ENCODE peak calls at places on chromosomes 1 and 21, in ten cellular contexts. One of them, this sample, is unnamed.

GRCh38 chr1:2632051-2632430 is 775 bp downstream of the MMEL1 start:
- DNase-seq in heart left ventricle: no peak
- DNase-seq in fibroblast of mammary gland: no peak
- DNase-seq in brain microvascular endothelial cell: no peak
- DNase-seq in HCT116: no peak
- DNase-seq in heart right ventricle: no peak
- DNase-seq in right lobe of liver: peak; percentile 37
- DNase-seq in epithelial cell of esophagus: no peak
- DNase-seq in uterus: no peak
- DNase-seq in fibroblast of lung: no peak
- DNase-seq in this sample: no peak

GRCh38 chr1:71324671-71325297 is 243.9 kb upstream of the ZRANB2 start:
- DNase-seq in heart left ventricle: no peak
- DNase-seq in fibroblast of mammary gland: no peak
- DNase-seq in brain microvascular endothelial cell: no peak
- DNase-seq in HCT116: no peak
- DNase-seq in heart right ventricle: no peak
- DNase-seq in right lobe of liver: no peak
- DNase-seq in epithelial cell of esophagus: no peak
- DNase-seq in uterus: no peak
- DNase-seq in fibroblast of lung: no peak
- DNase-seq in this sample: no peak

GRCh38 chr1:29527314-29528004 is 291.1 kb downstream of the PTPRU start:
- DNase-seq in heart left ventricle: no peak
- DNase-seq in fibroblast of mammary gland: no peak
- DNase-seq in brain microvascular endothelial cell: no peak
- DNase-seq in HCT116: no peak
- DNase-seq in heart right ventricle: no peak
- DNase-seq in right lobe of liver: peak; percentile 12
- DNase-seq in epithelial cell of esophagus: no peak
- DNase-seq in uterus: no peak
- DNase-seq in fibroblast of lung: no peak
- DNase-seq in this sample: peak; percentile 16

GRCh38 chr1:41795205-41795762 is 123.4 kb downstream of the HIVEP3 start:
- DNase-seq in heart left ventricle: no peak
- DNase-seq in fibroblast of mammary gland: peak; percentile 77
- DNase-seq in brain microvascular endothelial cell: peak; percentile 32
- DNase-seq in HCT116: peak; percentile 38
- DNase-seq in heart right ventricle: no peak
- DNase-seq in right lobe of liver: peak; percentile 9
- DNase-seq in epithelial cell of esophagus: peak; percentile 74
- DNase-seq in uterus: no peak
- DNase-seq in fibroblast of lung: peak; percentile 60
- DNase-seq in this sample: no peak

GRCh38 chr1:1000357-1001056 is 610 bp upstream of the HES4 start:
- DNase-seq in heart left ventricle: peak; percentile 84
- DNase-seq in fibroblast of mammary gland: peak; percentile 82
- DNase-seq in brain microvascular endothelial cell: peak; percentile 82
- DNase-seq in HCT116: peak; percentile 87
- DNase-seq in heart right ventricle: peak; percentile 82
- DNase-seq in right lobe of liver: peak; percentile 70
- DNase-seq in epithelial cell of esophagus: peak; percentile 83
- DNase-seq in uterus: peak; percentile 85
- DNase-seq in fibroblast of lung: peak; percentile 77
- DNase-seq in this sample: peak; percentile 59

GRCh38 chr1:201877877-201878339 is 10.8 kb upstream of the SHISA4 start:
- DNase-seq in heart left ventricle: no peak
- DNase-seq in fibroblast of mammary gland: peak; percentile 66
- DNase-seq in brain microvascular endothelial cell: peak; percentile 52
- DNase-seq in HCT116: peak; percentile 46
- DNase-seq in heart right ventricle: no peak
- DNase-seq in right lobe of liver: no peak
- DNase-seq in epithelial cell of esophagus: peak; percentile 63
- DNase-seq in uterus: peak; percentile 40
- DNase-seq in fibroblast of lung: peak; percentile 46
- DNase-seq in this sample: peak; percentile 71

GRCh38 chr1:112971006-112971405 is 15.0 kb upstream of the SLC16A1 start:
- DNase-seq in heart left ventricle: no peak
- DNase-seq in fibroblast of mammary gland: peak; percentile 43
- DNase-seq in brain microvascular endothelial cell: no peak
- DNase-seq in HCT116: no peak
- DNase-seq in heart right ventricle: no peak
- DNase-seq in right lobe of liver: no peak
- DNase-seq in epithelial cell of esophagus: no peak
- DNase-seq in uterus: no peak
- DNase-seq in fibroblast of lung: peak; percentile 76
- DNase-seq in this sample: no peak

GRCh38 chr21:43925096-43925481 is 60.1 kb downstream of the AGPAT3 start:
- DNase-seq in heart left ventricle: no peak
- DNase-seq in fibroblast of mammary gland: no peak
- DNase-seq in brain microvascular endothelial cell: no peak
- DNase-seq in HCT116: no peak
- DNase-seq in heart right ventricle: no peak
- DNase-seq in right lobe of liver: peak; percentile 80
- DNase-seq in epithelial cell of esophagus: no peak
- DNase-seq in uterus: no peak
- DNase-seq in fibroblast of lung: no peak
- DNase-seq in this sample: no peak

GRCh38 chr1:202639500-202639899 is 70.8 kb downstream of the SYT2 start:
- DNase-seq in heart left ventricle: no peak
- DNase-seq in fibroblast of mammary gland: no peak
- DNase-seq in brain microvascular endothelial cell: peak; percentile 71
- DNase-seq in HCT116: no peak
- DNase-seq in heart right ventricle: no peak
- DNase-seq in right lobe of liver: no peak
- DNase-seq in epithelial cell of esophagus: no peak
- DNase-seq in uterus: no peak
- DNase-seq in fibroblast of lung: peak; percentile 69
- DNase-seq in this sample: no peak

GRCh38 chr1:183327429-183328290 is 90.5 kb downstream of the NMNAT2 start:
- DNase-seq in heart left ventricle: peak; percentile 37
- DNase-seq in fibroblast of mammary gland: peak; percentile 20
- DNase-seq in brain microvascular endothelial cell: no peak
- DNase-seq in HCT116: no peak
- DNase-seq in heart right ventricle: peak; percentile 49
- DNase-seq in right lobe of liver: no peak
- DNase-seq in epithelial cell of esophagus: no peak
- DNase-seq in uterus: peak; percentile 45
- DNase-seq in fibroblast of lung: no peak
- DNase-seq in this sample: peak; percentile 76

GRCh38 chr1:24289937-24290595 is 29.1 kb upstream of the GRHL3 start:
- DNase-seq in heart left ventricle: peak; percentile 83
- DNase-seq in fibroblast of mammary gland: peak; percentile 97
- DNase-seq in brain microvascular endothelial cell: peak; percentile 87
- DNase-seq in HCT116: no peak
- DNase-seq in heart right ventricle: peak; percentile 88
- DNase-seq in right lobe of liver: peak; percentile 87
- DNase-seq in epithelial cell of esophagus: peak; percentile 93
- DNase-seq in uterus: peak; percentile 64
- DNase-seq in fibroblast of lung: peak; percentile 93
- DNase-seq in this sample: peak; percentile 87

GRCh38 chr1:93042134-93042821 is 36.8 kb upstream of the MTF2 start:
- DNase-seq in heart left ventricle: no peak
- DNase-seq in fibroblast of mammary gland: no peak
- DNase-seq in brain microvascular endothelial cell: no peak
- DNase-seq in HCT116: no peak
- DNase-seq in heart right ventricle: no peak
- DNase-seq in right lobe of liver: no peak
- DNase-seq in epithelial cell of esophagus: no peak
- DNase-seq in uterus: no peak
- DNase-seq in fibroblast of lung: no peak
- DNase-seq in this sample: no peak

GRCh38 chr1:235898126-235898525 is 31.4 kb upstream of the LYST start:
- DNase-seq in heart left ventricle: no peak
- DNase-seq in fibroblast of mammary gland: peak; percentile 63
- DNase-seq in brain microvascular endothelial cell: no peak
- DNase-seq in HCT116: no peak
- DNase-seq in heart right ventricle: no peak
- DNase-seq in right lobe of liver: no peak
- DNase-seq in epithelial cell of esophagus: no peak
- DNase-seq in uterus: no peak
- DNase-seq in fibroblast of lung: peak; percentile 67
- DNase-seq in this sample: no peak

GRCh38 chr1:201883786-201884185 is 4.9 kb upstream of the SHISA4 start:
- DNase-seq in heart left ventricle: no peak
- DNase-seq in fibroblast of mammary gland: peak; percentile 67
- DNase-seq in brain microvascular endothelial cell: no peak
- DNase-seq in HCT116: peak; percentile 41
- DNase-seq in heart right ventricle: no peak
- DNase-seq in right lobe of liver: no peak
- DNase-seq in epithelial cell of esophagus: peak; percentile 75
- DNase-seq in uterus: no peak
- DNase-seq in fibroblast of lung: peak; percentile 60
- DNase-seq in this sample: peak; percentile 71

GRCh38 chr1:43541721-43542401 is 11.2 kb downstream of the PTPRF start:
- DNase-seq in heart left ventricle: peak; percentile 74
- DNase-seq in fibroblast of mammary gland: peak; percentile 40
- DNase-seq in brain microvascular endothelial cell: no peak
- DNase-seq in HCT116: no peak
- DNase-seq in heart right ventricle: peak; percentile 72
- DNase-seq in right lobe of liver: peak; percentile 95
- DNase-seq in epithelial cell of esophagus: peak; percentile 51
- DNase-seq in uterus: peak; percentile 76
- DNase-seq in fibroblast of lung: no peak
- DNase-seq in this sample: peak; percentile 83

DNA sequence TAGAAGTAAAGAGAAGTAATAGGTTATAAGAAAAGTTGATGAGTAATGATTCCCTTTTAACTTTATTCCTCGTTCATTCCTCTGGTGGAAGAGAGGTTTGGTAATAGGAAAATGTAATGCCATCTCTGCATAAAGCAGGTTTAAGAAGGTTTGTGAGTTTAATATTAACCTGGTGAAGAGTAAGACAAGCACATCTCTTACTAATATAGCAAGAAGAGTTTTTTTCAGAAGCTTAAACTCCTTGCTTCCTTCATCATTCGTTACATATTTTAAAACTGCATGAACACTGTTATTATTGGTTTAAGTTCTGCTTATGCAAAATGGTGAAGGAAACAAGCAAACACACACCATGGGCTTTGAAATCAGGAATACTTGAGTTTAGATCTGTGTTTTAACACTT is 9.2 kb upstream of the PLA2G4A start:
- DNase-seq in heart left ventricle: no peak
- DNase-seq in fibroblast of mammary gland: peak; percentile 13
- DNase-seq in brain microvascular endothelial cell: no peak
- DNase-seq in HCT116: no peak
- DNase-seq in heart right ventricle: no peak
- DNase-seq in right lobe of liver: no peak
- DNase-seq in epithelial cell of esophagus: no peak
- DNase-seq in uterus: no peak
- DNase-seq in fibroblast of lung: peak; percentile 17
- DNase-seq in this sample: no peak
- H3K4me3 ChIP-seq in heart left ventricle: no peak overlapping the region
- H3K4me3 ChIP-seq in fibroblast of mammary gland: no peak overlapping the region
- H3K4me3 ChIP-seq in brain microvascular endothelial cell: no peak overlapping the region
- H3K4me3 ChIP-seq in HCT116: no peak overlapping the region
- H3K4me3 ChIP-seq in heart right ventricle: no peak overlapping the region
- H3K4me3 ChIP-seq in right lobe of liver: no peak overlapping the region
- H3K4me3 ChIP-seq in epithelial cell of esophagus: no peak overlapping the region
- H3K4me3 ChIP-seq in uterus: no peak overlapping the region
- H3K4me3 ChIP-seq in fibroblast of lung: no peak overlapping the region
- H3K4me3 ChIP-seq in this sample: no peak overlapping the region

GRCh38 chr1:166490437-166490784 is 323.6 kb upstream of the FAM78B start:
- DNase-seq in heart left ventricle: no peak
- DNase-seq in fibroblast of mammary gland: no peak
- DNase-seq in brain microvascular endothelial cell: no peak
- DNase-seq in HCT116: no peak
- DNase-seq in heart right ventricle: no peak
- DNase-seq in right lobe of liver: no peak
- DNase-seq in epithelial cell of esophagus: no peak
- DNase-seq in uterus: no peak
- DNase-seq in fibroblast of lung: no peak
- DNase-seq in this sample: no peak
- H3K4me3 ChIP-seq in heart left ventricle: peak overlapping the region; percentile 37
- H3K4me3 ChIP-seq in fibroblast of mammary gland: no peak overlapping the region
- H3K4me3 ChIP-seq in brain microvascular endothelial cell: no peak overlapping the region
- H3K4me3 ChIP-seq in HCT116: peak overlapping the region; percentile 36
- H3K4me3 ChIP-seq in heart right ventricle: peak overlapping the region; percentile 58
- H3K4me3 ChIP-seq in right lobe of liver: no peak overlapping the region
- H3K4me3 ChIP-seq in epithelial cell of esophagus: no peak overlapping the region
- H3K4me3 ChIP-seq in uterus: no peak overlapping the region
- H3K4me3 ChIP-seq in fibroblast of lung: no peak overlapping the region
- H3K4me3 ChIP-seq in this sample: peak overlapping the region; percentile 45

DNA sequence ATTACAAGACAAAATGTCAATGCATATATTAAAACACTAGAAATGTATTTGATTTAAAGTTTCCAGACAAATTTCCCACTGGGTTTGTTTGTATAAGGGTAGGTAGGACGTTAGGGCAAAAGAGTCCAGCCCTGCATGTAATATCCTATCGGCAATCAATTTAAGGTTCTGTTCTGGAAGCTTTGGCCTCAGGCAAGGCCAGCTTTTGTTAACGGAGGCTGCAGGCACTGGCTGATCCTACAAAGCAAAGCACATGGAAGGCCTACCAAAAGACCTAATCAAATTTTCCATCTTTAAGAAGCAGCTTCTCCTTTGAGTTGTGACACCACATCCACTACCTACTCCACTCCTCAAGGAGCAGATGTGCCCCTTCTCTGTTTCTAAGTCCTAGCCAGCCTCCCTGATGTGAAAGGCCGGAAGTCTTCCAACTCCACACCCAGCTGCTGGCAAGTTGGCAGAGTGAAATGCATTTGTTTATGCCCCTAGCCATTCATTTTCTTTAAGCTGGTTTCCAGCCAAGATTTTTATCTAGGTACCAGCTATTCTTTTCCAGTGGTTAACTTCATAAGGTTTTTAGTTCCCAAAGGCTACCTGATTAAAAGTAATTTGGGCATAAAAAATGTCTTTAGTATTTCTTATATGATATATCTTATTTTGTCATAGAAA is 452.6 kb downstream of the PTBP2 start:
- DNase-seq in heart left ventricle: no peak
- DNase-seq in fibroblast of mammary gland: no peak
- DNase-seq in brain microvascular endothelial cell: no peak
- DNase-seq in HCT116: no peak
- DNase-seq in heart right ventricle: no peak
- DNase-seq in right lobe of liver: no peak
- DNase-seq in epithelial cell of esophagus: peak; percentile 3
- DNase-seq in uterus: no peak
- DNase-seq in fibroblast of lung: peak; percentile 5
- DNase-seq in this sample: no peak
- H3K4me3 ChIP-seq in heart left ventricle: no peak overlapping the region
- H3K4me3 ChIP-seq in fibroblast of mammary gland: no peak overlapping the region
- H3K4me3 ChIP-seq in brain microvascular endothelial cell: no peak overlapping the region
- H3K4me3 ChIP-seq in HCT116: no peak overlapping the region
- H3K4me3 ChIP-seq in heart right ventricle: no peak overlapping the region
- H3K4me3 ChIP-seq in right lobe of liver: no peak overlapping the region
- H3K4me3 ChIP-seq in epithelial cell of esophagus: no peak overlapping the region
- H3K4me3 ChIP-seq in uterus: no peak overlapping the region
- H3K4me3 ChIP-seq in fibroblast of lung: no peak overlapping the region
- H3K4me3 ChIP-seq in this sample: no peak overlapping the region

DNA sequence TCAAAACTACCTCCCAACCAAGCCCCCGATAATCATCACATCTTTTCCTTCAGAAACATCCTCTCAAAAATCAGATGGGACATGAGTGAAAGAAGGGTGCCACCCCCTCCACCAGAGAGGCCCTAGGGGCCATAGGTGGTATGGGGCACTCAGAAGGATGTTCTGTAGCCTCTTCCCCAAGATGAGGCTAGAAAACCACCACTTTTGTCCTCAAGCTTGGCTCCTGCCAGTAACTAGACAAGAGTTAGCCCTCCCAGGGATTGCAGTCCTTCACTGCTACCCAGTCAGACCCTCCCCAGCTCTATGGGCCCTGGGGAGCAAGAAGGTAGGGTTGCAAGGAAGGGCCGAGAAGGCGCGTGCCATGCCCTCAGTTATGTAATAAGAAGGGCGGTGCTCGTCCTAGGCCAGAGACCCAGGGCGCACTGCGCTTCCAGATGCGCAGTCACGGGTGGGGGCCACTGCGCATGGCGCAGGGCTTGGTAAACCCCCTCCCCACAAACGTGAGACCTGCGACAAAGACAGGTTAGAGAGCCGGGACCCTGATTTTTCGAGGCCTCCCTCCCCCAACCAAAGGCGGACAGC is 69.7 kb downstream of the CD46 start:
- DNase-seq in heart left ventricle: no peak
- DNase-seq in fibroblast of mammary gland: no peak
- DNase-seq in brain microvascular endothelial cell: no peak
- DNase-seq in HCT116: no peak
- DNase-seq in heart right ventricle: no peak
- DNase-seq in right lobe of liver: peak; percentile 42
- DNase-seq in epithelial cell of esophagus: no peak
- DNase-seq in uterus: no peak
- DNase-seq in fibroblast of lung: no peak
- DNase-seq in this sample: peak; percentile 68
- H3K4me3 ChIP-seq in heart left ventricle: peak overlapping the region; percentile 75
- H3K4me3 ChIP-seq in fibroblast of mammary gland: no peak overlapping the region
- H3K4me3 ChIP-seq in brain microvascular endothelial cell: no peak overlapping the region
- H3K4me3 ChIP-seq in HCT116: no peak overlapping the region
- H3K4me3 ChIP-seq in heart right ventricle: peak overlapping the region; percentile 67
- H3K4me3 ChIP-seq in right lobe of liver: peak overlapping the region; percentile 52
- H3K4me3 ChIP-seq in epithelial cell of esophagus: no peak overlapping the region
- H3K4me3 ChIP-seq in uterus: peak overlapping the region; percentile 90
- H3K4me3 ChIP-seq in fibroblast of lung: no peak overlapping the region
- H3K4me3 ChIP-seq in this sample: peak overlapping the region; percentile 63